ENCODE peak calls at places on chromosome 2, in four cellular contexts. E, S, T and L are unnamed samples.

GRCh38 chr2:69612197-69612596 is 31.3 kb downstream of the AAK1 start:
- DNase-seq in E (no peak), S (no peak), T (no peak), L (no peak)

GRCh38 chr2:161085041-161085598 is 75.1 kb upstream of the TANK start:
- DNase-seq in E (no peak), S (no peak), T (peak), L (no peak)

GRCh38 chr2:64905338-64906024 is 83.7 kb upstream of the SLC1A4 start:
- DNase-seq in E (peak), S (no peak), T (no peak), L (no peak)

GRCh38 chr2:142980246-142981068 is 103.0 kb downstream of the KYNU start:
- DNase-seq in E (no peak), S (no peak), T (peak), L (no peak)

GRCh38 chr2:56217106-56217505 is 33.3 kb downstream of the CCDC85A start:
- DNase-seq in E (no peak), S (no peak), T (peak), L (no peak)

GRCh38 chr2:64735504-64735903 is 81.8 kb upstream of the SERTAD2 start:
- DNase-seq in E (no peak), S (no peak), T (no peak), L (no peak)

GRCh38 chr2:231000211-231000904 is 4.4 kb downstream of the SPATA3 start:
- DNase-seq in E (peak), S (no peak), T (no peak), L (peak)

GRCh38 chr2:42979416-42979869 is 187.1 kb upstream of the HAAO start:
- DNase-seq in E (peak), S (no peak), T (no peak), L (peak)

GRCh38 chr2:231716641-231717280 is 8.4 kb downstream of the PTMA start:
- DNase-seq in E (no peak), S (no peak), T (peak), L (peak)

GRCh38 chr2:168518555-168519066 is 62.5 kb downstream of the CERS6 start:
- DNase-seq in E (no peak), S (no peak), T (peak), L (no peak)

GRCh38 chr2:161088658-161089350 is 71.4 kb upstream of the TANK start:
- DNase-seq in E (no peak), S (no peak), T (no peak), L (no peak)

GRCh38 chr2:191012845-191013616 is 940 bp downstream of the STAT1 start:
- DNase-seq in E (no peak), S (no peak), T (peak), L (no peak)

GRCh38 chr2:166671235-166671634 is 177.2 kb upstream of the SCN7A start:
- DNase-seq in E (no peak), S (no peak), T (no peak), L (no peak)

GRCh38 chr2:25228848-25229674 is 60.7 kb upstream of the POMC start:
- DNase-seq in E (peak), S (no peak), T (peak), L (peak)

GRCh38 chr2:54903736-54904554 is 146.3 kb downstream of the RTN4 start:
- DNase-seq in E (no peak), S (peak), T (peak), L (peak)

GRCh38 chr2:23843051-23843976 is 83.6 kb downstream of the ATAD2B start:
- DNase-seq in E (no peak), S (no peak), T (no peak), L (no peak)